ENCODE peak calls at places on chromosomes 11 and 22, in six cellular contexts. Q is PC-9, N is ovary, C is A549, F is endothelial cell of umbilical vein, H is spleen. T is an unnamed sample. For H3K4me1, the result is how much of the 10 kb centered on the place peaks cover.

GRCh38 chr11:1015826-1016565 is 20.5 kb downstream of the MUC6 start:
- DNase-seq in H (no peak), F (no peak), C (no peak), Q (no peak), N (no peak), T (no peak)

GRCh38 chr11:66418168-66418985 is 2.5 kb upstream of the NPAS4 start:
- DNase-seq in N (peak), F (peak), Q (peak), H (no peak), C (peak), T (peak)

GRCh38 chr11:41316726-41317125 is 142.7 kb downstream of the LRRC4C start:
- DNase-seq in N (no peak), F (no peak), H (no peak), C (no peak), Q (no peak), T (no peak)

GRCh38 chr11:57276857-57277505 is 39.9 kb upstream of the APLNR start:
- DNase-seq in Q (no peak), F (peak), N (no peak), C (no peak), H (no peak), T (no peak)

GRCh38 chr22:38276161-38276560 is 3.4 kb upstream of the TMEM184B start:
- DNase-seq in Q (no peak), C (no peak), F (no peak), H (no peak), N (no peak), T (no peak)

GRCh38 chr11:106585061-106585460 is 433.2 kb downstream of the GUCY1A2 start:
- DNase-seq in Q (no peak), F (no peak), C (peak), H (no peak), N (no peak), T (peak)

GRCh38 chr11:57819272-57819979 is 57.8 kb downstream of the CTNND1 start:
- DNase-seq in C (no peak), H (no peak), F (no peak), Q (no peak), N (no peak), T (no peak)

GRCh38 chr11:17612221-17613188 is 65.4 kb downstream of the OTOG start:
- DNase-seq in Q (no peak), N (no peak), H (no peak), F (no peak), C (no peak), T (no peak)

GRCh38 chr11:101401245-101401644 is 182.6 kb downstream of the TRPC6 start:
- DNase-seq in N (no peak), Q (no peak), C (no peak), F (no peak), H (no peak), T (no peak)

GRCh38 chr22:37371491-37371890 is 55.8 kb downstream of the ELFN2 start:
- DNase-seq in F (no peak), C (no peak), H (no peak), Q (no peak), N (no peak), T (no peak)

GRCh38 chr22:22756109-22756508 is 111.7 kb downstream of the GGTLC2 start:
- DNase-seq in N (no peak), H (no peak), C (no peak), Q (no peak), F (no peak), T (no peak)

GRCh38 chr11:125256471-125257010 is 92.0 kb downstream of the PKNOX2 start:
- DNase-seq in F (no peak), N (no peak), H (no peak), C (no peak), Q (no peak), T (no peak)

GRCh38 chr11:17697175-17697949 is 22.0 kb upstream of the MYOD1 start:
- DNase-seq in N (no peak), F (no peak), C (no peak), H (no peak), Q (no peak), T (no peak)

GRCh38 chr22:36077261-36077660 is 48.6 kb upstream of the RBFOX2 start:
- DNase-seq in N (no peak), F (no peak), Q (no peak), H (no peak), C (no peak), T (peak)

GRCh38 chr11:35420371-35420770 is 1.0 kb upstream of the SLC1A2 start:
- DNase-seq in Q (no peak), N (no peak), F (no peak), C (no peak), H (no peak), T (no peak)

GRCh38 chr11:67576742-67577475 is 6.7 kb upstream of the GSTP1 start:
- DNase-seq in F (no peak), N (no peak), Q (no peak), C (no peak), H (no peak), T (no peak)

GRCh38 chr11:8328848-8329330 is 65.2 kb upstream of the LMO1 start:
- DNase-seq in Q (peak), H (peak), F (peak), N (peak), C (peak), T (peak)

GRCh38 chr11:18617688-18618340 is 16.3 kb downstream of the SPTY2D1 start:
- DNase-seq in C (no peak), F (peak), Q (no peak), H (no peak), N (no peak), T (no peak)

GRCh38 chr22:42360348-42360747 is 71.9 kb downstream of the NFAM1 start:
- DNase-seq in Q (no peak), F (no peak), H (no peak), C (no peak), N (no peak), T (no peak)

GRCh38 chr11:108596701-108597100 is 3.1 kb upstream of the EXPH5 start:
- DNase-seq in C (no peak), F (no peak), N (no peak), Q (no peak), H (no peak), T (no peak)

GRCh38 chr11:82802710-82803109 is 69.0 kb upstream of the FAM181B start:
- DNase-seq in H (no peak), F (no peak), C (no peak), N (no peak), Q (no peak), T (no peak)

GRCh38 chr22:20524004-20524481 is 16.6 kb downstream of the MED15 start:
- DNase-seq in C (no peak), Q (no peak), H (no peak), F (no peak), N (no peak), T (peak)
- H3K4me1 ChIP-seq in C (half or more), Q (under half), H (half or more), F (half or more), N (under half), T (under half)

DNA sequence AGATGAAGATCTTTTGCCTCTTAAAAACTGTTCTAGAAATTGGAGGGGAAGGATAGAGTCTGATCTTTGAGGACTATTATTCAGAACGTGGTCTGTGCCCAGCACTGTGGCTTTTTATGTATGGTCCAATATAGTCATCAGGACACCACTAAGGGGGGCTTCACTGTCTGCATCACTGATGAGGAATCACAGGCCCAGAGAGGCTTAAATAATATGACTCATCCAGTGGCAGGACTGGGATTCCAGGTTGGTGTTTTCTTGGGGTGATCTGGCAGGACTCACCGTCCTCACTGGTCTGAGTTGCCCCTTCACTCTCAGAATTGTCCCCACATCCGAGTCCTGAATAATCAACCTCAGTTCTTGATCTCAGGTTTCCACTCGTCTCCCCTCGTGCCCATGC is 95.8 kb upstream of the NNMT start:
- DNase-seq in N (peak), F (no peak), H (no peak), Q (no peak), C (no peak), T (no peak)
- H3K27ac ChIP-seq in N (no peak), F (no peak), H (no peak), Q (no peak), C (no peak), T (no peak)

GRCh38 chr22:44729391-44730012 is 22.9 kb upstream of the ARHGAP8 start:
- DNase-seq in Q (no peak), F (peak), C (no peak), N (peak), H (peak), T (no peak)
- TF ChIP-seq CTCF in Q (no peak), F (peak), C (no peak), N (peak), H (peak), T (no peak)

DNA sequence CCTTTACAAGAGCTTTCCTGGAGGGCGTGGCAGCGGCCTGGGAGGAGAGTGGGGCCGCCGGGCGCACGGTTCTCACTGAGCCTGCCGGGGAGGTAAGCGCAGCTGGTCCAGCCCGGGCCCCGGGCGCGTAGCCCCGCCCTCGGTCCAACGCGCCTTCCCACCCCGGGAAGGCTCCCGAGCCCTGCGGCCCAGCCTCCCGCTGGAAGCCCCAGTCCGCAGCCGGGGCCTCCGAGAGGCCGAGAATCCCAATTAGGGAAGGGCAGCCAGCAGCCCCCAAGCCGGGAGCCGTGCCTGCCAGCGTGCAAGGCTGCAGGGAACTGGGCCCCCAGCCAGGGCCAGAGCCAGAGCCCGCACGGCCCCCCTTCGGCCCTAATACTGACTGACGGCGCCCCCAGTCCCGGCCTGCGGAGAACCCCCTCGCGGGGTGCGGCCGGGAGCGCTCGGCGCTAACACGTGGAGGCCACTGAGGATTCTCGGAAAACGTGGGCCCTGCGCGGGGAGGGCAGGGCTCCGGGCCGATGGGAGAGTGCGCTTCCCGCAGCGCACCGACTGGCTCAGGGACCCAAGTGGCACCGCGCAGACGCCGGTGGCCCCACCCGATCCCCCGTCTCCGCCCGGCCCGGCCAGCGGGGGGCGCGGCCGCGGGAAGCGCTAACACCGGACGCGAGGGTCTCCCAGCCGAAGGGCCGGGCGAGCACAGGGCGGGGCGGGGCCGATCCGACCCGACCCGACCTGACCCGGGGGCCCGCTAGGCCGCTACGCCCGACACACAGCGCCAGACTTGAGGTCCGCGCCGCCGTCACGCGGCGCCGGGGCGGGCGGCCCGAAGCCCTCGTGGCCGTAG is 5.7 kb downstream of the ZFTA start:
- DNase-seq in Q (no peak), N (peak), F (peak), C (no peak), H (no peak), T (no peak)
- H3K4me1 ChIP-seq in Q (under half), N (under half), F (under half), C (under half), H (under half), T (under half)

T was measured in foreskin keratinocyte.